ENCODE peak calls at places on chromosomes 4 and X, in six cellular contexts. R is A549, O is endothelial cell of umbilical vein, G is HepG2, V is GM12878, T is K562. I is an unnamed sample.

GRCh38 chr4:164876680-164877324 is at the start of gene APELA:
- DNase-seq in R (no peak), O (no peak), G (peak; percentile 3), V (peak; percentile 82), T (no peak), I (peak; percentile 31)

GRCh38 chr4:101037938-101038413 is 309.4 kb downstream of the PPP3CA start:
- DNase-seq in R (no peak), O (peak; percentile 78), G (no peak), V (no peak), T (no peak), I (no peak)

GRCh38 chrX:121987835-121988234 is 940.4 kb downstream of the GLUD2 start:
- DNase-seq in R (no peak), O (no peak), G (no peak), V (no peak), T (no peak), I (no peak)

GRCh38 chrX:15525664-15526416 is 25.2 kb downstream of the BMX start:
- DNase-seq in R (no peak), O (peak; percentile 22), G (no peak), V (no peak), T (no peak), I (no peak)

GRCh38 chr4:8198206-8198905 is 734 bp upstream of the SH3TC1 start:
- DNase-seq in R (no peak), O (peak; percentile 26), G (no peak), V (peak; percentile 30), T (no peak), I (no peak)

GRCh38 chrX:21973321-21974010 is 33.0 kb downstream of the SMS start:
- DNase-seq in R (no peak), O (no peak), G (no peak), V (no peak), T (no peak), I (no peak)

GRCh38 chrX:21975827-21976226 is 35.3 kb downstream of the SMS start:
- DNase-seq in R (peak; percentile 43), O (peak; percentile 61), G (no peak), V (no peak), T (no peak), I (no peak)

GRCh38 chr4:11263208-11263607 is 165.5 kb downstream of the HS3ST1 start:
- DNase-seq in R (no peak), O (no peak), G (no peak), V (no peak), T (no peak), I (no peak)

GRCh38 chrX:134172588-134173259 is 64.3 kb upstream of the CCDC160 start:
- DNase-seq in R (peak; percentile 1), O (peak; percentile 10), G (no peak), V (no peak), T (no peak), I (no peak)

GRCh38 chr4:80097395-80098177 is 24.6 kb upstream of the ANTXR2 start:
- DNase-seq in R (no peak), O (peak; percentile 65), G (no peak), V (no peak), T (peak; percentile 22), I (no peak)

GRCh38 chrX:153400146-153401132 is 711 bp downstream of the PNMA6E start:
- DNase-seq in R (peak; percentile 72), O (peak; percentile 7), G (peak; percentile 29), V (no peak), T (peak; percentile 85), I (peak; percentile 68)

GRCh38 chrX:95076449-95076848 is 1402.4 kb downstream of the FAM133A start:
- DNase-seq in R (peak; percentile 30), O (no peak), G (peak; percentile 2), V (no peak), T (no peak), I (peak; percentile 43)

GRCh38 chr4:35151816-35152572 is 1092.3 kb downstream of the ARAP2 start:
- DNase-seq in R (peak; percentile 29), O (no peak), G (peak; percentile 32), V (no peak), T (peak; percentile 10), I (peak; percentile 48)

GRCh38 chrX:145213504-145213903 is 33.8 kb upstream of the SPANXN1 start:
- DNase-seq in R (peak; percentile 19), O (no peak), G (no peak), V (no peak), T (no peak), I (peak; percentile 17)

GRCh38 chr4:185040523-185040922 is 22.2 kb downstream of the HELT start:
- DNase-seq in R (no peak), O (no peak), G (no peak), V (no peak), T (no peak), I (peak; percentile 66)

GRCh38 chr4:101419324-101420135 is 72.2 kb upstream of the PPP3CA start:
- DNase-seq in R (no peak), O (peak; percentile 94), G (no peak), V (peak; percentile 57), T (no peak), I (peak; percentile 73)

GRCh38 chr4:105978684-105979296 is 83.5 kb downstream of the NPNT start:
- DNase-seq in R (no peak), O (peak; percentile 56), G (no peak), V (no peak), T (no peak), I (no peak)

GRCh38 chr4:8221476-8221875 is 22.4 kb downstream of the SH3TC1 start:
- DNase-seq in R (no peak), O (no peak), G (no peak), V (peak; percentile 46), T (no peak), I (peak; percentile 93)

GRCh38 chr4:186832906-186833305 is 109.2 kb upstream of the FAT1 start:
- DNase-seq in R (no peak), O (peak; percentile 89), G (no peak), V (no peak), T (peak; percentile 35), I (no peak)

GRCh38 chr4:10457255-10457801 is at the start of gene ZNF518B:
- DNase-seq in R (peak; percentile 65), O (peak; percentile 66), G (no peak), V (no peak), T (peak; percentile 90), I (peak; percentile 37)

GRCh38 chr4:169583563-169583962 is 28.8 kb downstream of the NEK1 start:
- DNase-seq in R (no peak), O (peak; percentile 10), G (no peak), V (no peak), T (no peak), I (no peak)

GRCh38 chr4:122309988-122310626 is 68.7 kb upstream of the ADAD1 start:
- DNase-seq in R (no peak), O (no peak), G (peak; percentile 11), V (no peak), T (peak; percentile 12), I (peak; percentile 17)

GRCh38 chrX:1164322-1165288 is 47.8 kb downstream of the CRLF2 start:
- DNase-seq in R (peak; percentile 60), O (no peak), G (no peak), V (no peak), T (peak; percentile 15), I (peak; percentile 62)

GRCh38 chrX:40105016-40105790 is 7.4 kb upstream of the BCOR start:
- DNase-seq in R (no peak), O (peak; percentile 8), G (no peak), V (no peak), T (no peak), I (peak; percentile 68)

GRCh38 chr4:150243932-150244331 is 165.7 kb downstream of the DCLK2 start:
- DNase-seq in R (no peak), O (no peak), G (no peak), V (no peak), T (no peak), I (no peak)

GRCh38 chr4:156754832-156755570 is 216.6 kb downstream of the PDGFC start:
- DNase-seq in R (no peak), O (no peak), G (no peak), V (no peak), T (no peak), I (peak; percentile 2)

GRCh38 chr4:65007841-65008439 is 598.7 kb upstream of the TECRL start:
- DNase-seq in R (peak; percentile 49), O (peak; percentile 50), G (peak; percentile 47), V (no peak), T (peak; percentile 6), I (peak; percentile 56)

GRCh38 chr4:141643557-141643956 is 7.2 kb downstream of the IL15 start:
- DNase-seq in R (peak; percentile 57), O (peak; percentile 39), G (no peak), V (no peak), T (no peak), I (no peak)

GRCh38 chr4:10732235-10732975 is 47.8 kb upstream of the CLNK start:
- DNase-seq in R (no peak), O (no peak), G (no peak), V (peak; percentile 83), T (no peak), I (no peak)

GRCh38 chr4:182556576-182556975 is 313.4 kb downstream of the TENM3 start:
- DNase-seq in R (no peak), O (no peak), G (no peak), V (no peak), T (no peak), I (no peak)

GRCh38 chr4:182555997-182556418 is 312.8 kb downstream of the TENM3 start:
- DNase-seq in R (no peak), O (no peak), G (no peak), V (no peak), T (no peak), I (no peak)

GRCh38 chr4:182564966-182565365 is 321.8 kb downstream of the TENM3 start:
- DNase-seq in R (no peak), O (no peak), G (no peak), V (no peak), T (no peak), I (no peak)

GRCh38 chr4:182562350-182562749 is 319.1 kb downstream of the TENM3 start:
- DNase-seq in R (no peak), O (no peak), G (no peak), V (no peak), T (no peak), I (no peak)

DNA sequence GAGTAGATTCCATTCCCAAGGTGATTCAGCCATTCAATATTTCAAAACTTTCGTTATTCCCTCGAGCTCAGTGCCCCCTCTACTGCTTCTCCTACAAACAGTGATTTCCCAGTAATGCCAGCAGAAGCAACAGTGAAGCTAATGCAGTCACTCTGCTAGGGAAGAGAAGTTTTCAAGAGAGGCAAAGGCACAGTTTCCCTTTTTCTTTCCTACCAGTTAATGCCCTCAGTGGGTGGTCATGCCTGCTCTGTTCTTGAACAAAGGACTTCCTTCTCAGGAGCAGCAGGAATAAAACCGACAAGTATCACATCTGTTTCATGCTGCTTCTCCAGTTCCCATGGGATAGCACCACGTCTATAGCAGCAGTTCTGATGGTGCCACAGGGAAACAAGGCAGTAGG is 317.2 kb downstream of the TENM3 start:
- DNase-seq in R (no peak), O (peak; percentile 66), G (no peak), V (no peak), T (no peak), I (no peak)
- TF ChIP-seq CTCF in R (no peak), O (no peak), G (no peak), V (no peak), T (no peak), I (no peak)

GRCh38 chr4:55910140-55910539 is 38.6 kb upstream of the CEP135 start:
- DNase-seq in R (no peak), O (no peak), G (no peak), V (no peak), T (no peak), I (no peak)
- TF ChIP-seq MYC in R (no peak), O (no peak), G (no peak), V (no peak), T (no peak), I (no peak)

GRCh38 chrX:152343306-152343705 is 107.8 kb downstream of the GABRA3 start:
- DNase-seq in R (no peak), O (no peak), G (no peak), V (no peak), T (peak; percentile 17), I (no peak)
- TF ChIP-seq CTCF in R (peak; percentile 26), O (no peak), G (no peak), V (no peak), T (no peak), I (no peak)

GRCh38 chr4:4386296-4386735 is 586 bp upstream of the NSG1 start:
- DNase-seq in R (peak; percentile 12), O (no peak), G (no peak), V (no peak), T (no peak), I (no peak)
- TF ChIP-seq MYC in R (no peak), O (no peak), G (no peak), V (no peak), T (no peak), I (no peak)

I was measured in NB4.